ENCODE peak calls at places on chromosome 11, in six cellular contexts. S is hepatocyte, V is PC-9, D is heart left ventricle, R is brain microvascular endothelial cell, P is heart right ventricle. F is an unnamed sample. For H3K36me3, the result is how much of the 10 kb centered on the place peaks cover.

GRCh38 chr11:92846542-92847125 is 122.8 kb upstream of the MTNR1B start:
- DNase-seq in S (peak), V (no peak), D (no peak), R (no peak), P (no peak), F (no peak)

GRCh38 chr11:134916421-134916820 is 504.4 kb upstream of the B3GAT1 start:
- DNase-seq in S (no peak), V (no peak), D (no peak), R (no peak), P (no peak), F (no peak)

GRCh38 chr11:23284626-23285025 is 424.4 kb upstream of the CCDC179 start:
- DNase-seq in S (no peak), V (no peak), D (no peak), R (no peak), P (no peak), F (peak)

GRCh38 chr11:1548221-1549070 is 23.6 kb downstream of the DUSP8 start:
- DNase-seq in S (peak), V (peak), D (peak), R (peak), P (peak), F (peak)

GRCh38 chr11:3947084-3947483 is 91.6 kb downstream of the STIM1 start:
- DNase-seq in S (no peak), V (no peak), D (peak), R (no peak), P (no peak), F (no peak)

GRCh38 chr11:130588471-130588870 is 140.0 kb downstream of the ADAMTS15 start:
- DNase-seq in S (no peak), V (no peak), D (no peak), R (no peak), P (no peak), F (peak)

GRCh38 chr11:57597971-57598830 is 716 bp downstream of the SERPING1 start:
- DNase-seq in S (peak), V (peak), D (peak), R (no peak), P (peak), F (peak)

GRCh38 chr11:124920870-124921609 is 2.0 kb downstream of the HEPN1 start:
- DNase-seq in S (peak), V (no peak), D (peak), R (peak), P (peak), F (peak)

GRCh38 chr11:3808846-3809623 is 675 bp downstream of the PGAP2 start:
- DNase-seq in S (peak), V (peak), D (no peak), R (no peak), P (no peak), F (peak)

GRCh38 chr11:79691445-79691844 is 250.6 kb upstream of the TENM4 start:
- DNase-seq in S (no peak), V (no peak), D (no peak), R (no peak), P (no peak), F (peak)

GRCh38 chr11:126263489-126263888 is 5.2 kb downstream of the SRPRA start:
- DNase-seq in S (no peak), V (no peak), D (no peak), R (no peak), P (no peak), F (no peak)

GRCh38 chr11:11865449-11865848 is 23.7 kb downstream of the USP47 start:
- DNase-seq in S (no peak), V (no peak), D (no peak), R (no peak), P (no peak), F (no peak)

GRCh38 chr11:85723088-85723487 is 37.1 kb upstream of the CCDC89 start:
- DNase-seq in S (no peak), V (peak), D (no peak), R (no peak), P (no peak), F (peak)

GRCh38 chr11:1433568-1433967 is 43.8 kb downstream of the BRSK2 start:
- DNase-seq in S (no peak), V (no peak), D (no peak), R (no peak), P (no peak), F (no peak)

GRCh38 chr11:95084509-95084908 is 5.1 kb upstream of the ENDOD1 start:
- DNase-seq in S (no peak), V (no peak), D (no peak), R (no peak), P (no peak), F (peak)

GRCh38 chr11:123231263-123231662 is 36.2 kb upstream of the CLMP start:
- DNase-seq in S (peak), V (no peak), D (no peak), R (peak), P (no peak), F (no peak)

GRCh38 chr11:74540270-74540669 is 46.7 kb upstream of the LIPT2 start:
- DNase-seq in S (no peak), V (no peak), D (no peak), R (no peak), P (no peak), F (no peak)

GRCh38 chr11:10518123-10518522 is 22.9 kb downstream of the RNF141 start:
- DNase-seq in S (no peak), V (no peak), D (no peak), R (no peak), P (no peak), F (peak)

GRCh38 chr11:72607101-72607468 is 67.1 kb downstream of the PDE2A start:
- DNase-seq in S (no peak), V (no peak), D (no peak), R (no peak), P (no peak), F (no peak)
- H3K4me3 ChIP-seq in S (no peak), V (no peak), D (no peak), R (no peak), P (no peak), F (no peak)

GRCh38 chr11:78270993-78271392 is 82.3 kb downstream of the USP35 start:
- DNase-seq in S (no peak), V (no peak), D (no peak), R (no peak), P (no peak), F (no peak)
- TF ChIP-seq CTCF in S (no peak), V (no peak), D (no peak), R (no peak), P (no peak), F (no peak)

DNA sequence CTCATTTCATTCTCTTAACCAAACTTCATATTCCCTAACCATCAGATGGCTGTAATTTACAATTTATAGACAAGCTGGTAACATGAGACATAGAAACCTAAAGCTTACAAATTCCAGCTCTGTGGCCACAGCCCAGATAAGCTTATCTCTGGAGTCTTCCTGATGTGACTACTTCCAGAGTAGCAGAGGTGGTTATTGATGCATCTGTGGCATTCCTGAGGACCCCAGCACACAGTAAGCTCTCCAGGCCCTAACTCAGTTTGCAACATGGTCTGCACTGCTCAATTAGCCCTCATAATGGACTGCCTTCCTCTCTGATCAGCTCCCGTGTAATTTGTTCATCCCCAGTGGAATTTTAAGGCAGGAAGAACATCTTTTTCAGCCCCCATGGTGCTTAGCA is 30.0 kb upstream of the KCNJ11 start:
- DNase-seq in S (no peak), V (no peak), D (no peak), R (no peak), P (no peak), F (no peak)
- H3K36me3 ChIP-seq in S (under half), V (under half), D (under half), R (under half), P (under half), F (under half)

DNA sequence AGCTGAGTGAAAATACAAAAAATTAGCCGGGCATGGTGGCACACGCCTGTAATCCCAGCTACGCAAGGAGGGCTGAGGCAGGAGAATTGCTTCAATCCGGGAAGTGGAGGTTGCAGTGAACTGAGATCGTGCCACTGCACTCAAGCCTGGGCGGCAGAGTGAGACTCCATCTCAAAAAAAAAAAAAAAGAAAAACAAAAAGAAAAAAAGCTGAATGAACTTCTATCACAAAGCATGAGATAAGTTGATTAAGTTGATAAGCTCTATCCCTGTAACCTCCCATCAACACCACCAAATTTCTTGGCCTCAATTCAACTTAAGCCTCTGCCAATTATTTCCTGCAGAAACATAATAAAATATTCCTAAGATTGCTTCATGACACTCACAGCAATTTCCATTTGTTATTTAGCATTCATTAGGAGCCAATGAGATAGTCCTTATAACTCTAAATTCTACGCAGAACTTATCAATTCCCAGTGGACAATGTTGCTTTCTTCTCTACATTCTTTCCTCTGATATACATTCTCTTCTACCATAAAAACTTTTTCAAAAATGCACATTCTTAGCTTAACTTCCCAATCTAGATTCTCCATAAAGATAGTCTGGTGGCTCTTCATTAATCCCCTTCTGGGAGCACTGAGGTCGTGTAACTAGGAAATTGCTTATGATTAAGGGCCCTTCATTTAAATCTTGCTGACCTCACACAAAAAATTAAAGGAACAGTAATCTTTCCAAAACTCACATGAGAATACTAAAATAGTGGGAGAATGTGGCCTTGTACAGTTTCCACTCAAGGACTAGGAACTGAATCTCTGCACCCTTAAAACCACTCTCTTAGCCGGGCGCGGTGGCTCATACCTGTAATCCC is 2.9 kb downstream of the AMBRA1 start:
- DNase-seq in S (no peak), V (no peak), D (no peak), R (no peak), P (no peak), F (no peak)
- H3K4me3 ChIP-seq in S (no peak), V (peak), D (peak), R (no peak), P (no peak), F (no peak)

GRCh38 chr11:65530157-65530496 is 5.2 kb downstream of the SCYL1 start:
- DNase-seq in S (peak), V (no peak), D (no peak), R (no peak), P (no peak), F (no peak)
- TF ChIP-seq CTCF in S (peak), V (peak), D (no peak), R (peak), P (peak), F (peak)

GRCh38 chr11:120465921-120466534 is 45.5 kb upstream of the GRIK4 start:
- DNase-seq in S (no peak), V (no peak), D (no peak), R (no peak), P (no peak), F (no peak)
- H3K36me3 ChIP-seq in S (under half), V (under half), D (under half), R (under half), P (half or more), F (under half)

GRCh38 chr11:37124384-37124783 is 526.3 kb upstream of the RAG2 start:
- DNase-seq in S (peak), V (no peak), D (no peak), R (no peak), P (no peak), F (peak)
- H3K4me3 ChIP-seq in S (no peak), V (no peak), D (no peak), R (no peak), P (no peak), F (no peak)

GRCh38 chr11:17601206-17602075 is 54.4 kb downstream of the OTOG start:
- DNase-seq in S (no peak), V (no peak), D (no peak), R (no peak), P (no peak), F (no peak)
- TF ChIP-seq CTCF in S (no peak), V (no peak), D (no peak), R (peak), P (no peak), F (no peak)

GRCh38 chr11:45857834-45858492 is 10.7 kb downstream of the CRY2 start:
- DNase-seq in S (peak), V (no peak), D (peak), R (peak), P (peak), F (no peak)
- H3K36me3 ChIP-seq in S (under half), V (under half), D (under half), R (under half), P (half or more), F (under half)

DNA sequence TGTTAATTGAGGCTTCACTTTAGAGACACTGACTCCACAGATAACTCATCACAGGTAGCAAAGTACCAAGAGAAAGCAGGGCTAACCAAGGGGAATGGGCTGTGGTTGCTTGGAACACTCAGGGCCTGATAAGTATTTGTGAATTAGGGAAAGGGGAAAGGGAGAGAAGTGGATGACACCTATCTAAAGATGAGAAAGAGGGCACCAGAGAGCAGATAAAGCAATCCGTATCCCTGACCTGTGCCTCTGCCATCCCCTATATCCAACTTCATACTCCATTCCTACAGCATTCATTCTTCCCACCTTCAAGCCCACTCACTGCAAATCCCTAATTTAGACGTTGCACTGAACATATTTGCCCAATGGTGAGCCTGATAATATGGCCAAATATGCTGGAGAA is 43.0 kb upstream of the API5 start:
- DNase-seq in S (no peak), V (no peak), D (no peak), R (no peak), P (no peak), F (no peak)
- H3K4me3 ChIP-seq in S (no peak), V (no peak), D (no peak), R (no peak), P (no peak), F (no peak)

F was measured in bronchial epithelial cell.